ENCODE peak calls at places on chromosomes 2 and 18, in seven cellular contexts. One of them, this sample, is unnamed. For H3K36me3, the result is how much of the 10 kb centered on the place peaks cover.

GRCh38 chr2:100819365-100820345 is at the start of gene NPAS2:
- DNase-seq in brain microvascular endothelial cell: no peak
- DNase-seq in bronchial epithelial cell: no peak
- DNase-seq in keratinocyte: no peak
- DNase-seq in upper lobe of right lung: peak
- DNase-seq in uterus: peak
- DNase-seq in PC-3: peak
- DNase-seq in this sample: peak

GRCh38 chr2:10912076-10912731 is 470 bp downstream of the KCNF1 start:
- DNase-seq in bronchial epithelial cell: no peak
- DNase-seq in brain microvascular endothelial cell: no peak
- DNase-seq in uterus: no peak
- DNase-seq in PC-3: no peak
- DNase-seq in upper lobe of right lung: peak
- DNase-seq in keratinocyte: no peak
- DNase-seq in this sample: no peak

GRCh38 chr2:45345331-45346305 is 265.4 kb downstream of the SRBD1 start:
- DNase-seq in brain microvascular endothelial cell: no peak
- DNase-seq in uterus: no peak
- DNase-seq in keratinocyte: no peak
- DNase-seq in bronchial epithelial cell: no peak
- DNase-seq in PC-3: no peak
- DNase-seq in upper lobe of right lung: no peak
- DNase-seq in this sample: no peak

GRCh38 chr18:48800877-48801727 is 149.7 kb downstream of the SMAD7 start:
- DNase-seq in keratinocyte: no peak
- DNase-seq in bronchial epithelial cell: no peak
- DNase-seq in PC-3: no peak
- DNase-seq in brain microvascular endothelial cell: no peak
- DNase-seq in uterus: peak
- DNase-seq in upper lobe of right lung: peak
- DNase-seq in this sample: no peak

GRCh38 chr18:79203017-79203605 is 133.9 kb downstream of the ATP9B start:
- DNase-seq in uterus: no peak
- DNase-seq in PC-3: peak
- DNase-seq in keratinocyte: peak
- DNase-seq in brain microvascular endothelial cell: no peak
- DNase-seq in bronchial epithelial cell: peak
- DNase-seq in upper lobe of right lung: no peak
- DNase-seq in this sample: no peak

GRCh38 chr2:187525164-187525900 is 28.9 kb downstream of the TFPI start:
- DNase-seq in keratinocyte: no peak
- DNase-seq in uterus: no peak
- DNase-seq in upper lobe of right lung: no peak
- DNase-seq in brain microvascular endothelial cell: no peak
- DNase-seq in bronchial epithelial cell: no peak
- DNase-seq in PC-3: no peak
- DNase-seq in this sample: no peak

GRCh38 chr18:23136326-23137092 is 1.2 kb downstream of the CABLES1 start:
- DNase-seq in PC-3: peak
- DNase-seq in bronchial epithelial cell: no peak
- DNase-seq in keratinocyte: no peak
- DNase-seq in upper lobe of right lung: peak
- DNase-seq in uterus: peak
- DNase-seq in brain microvascular endothelial cell: no peak
- DNase-seq in this sample: peak

GRCh38 chr2:130963849-130964793 is 127.4 kb downstream of the ARHGEF4 start:
- DNase-seq in bronchial epithelial cell: peak
- DNase-seq in upper lobe of right lung: no peak
- DNase-seq in uterus: no peak
- DNase-seq in keratinocyte: no peak
- DNase-seq in brain microvascular endothelial cell: no peak
- DNase-seq in PC-3: peak
- DNase-seq in this sample: no peak

GRCh38 chr2:169090133-169090820 is 20.9 kb downstream of the DHRS9 start:
- DNase-seq in uterus: no peak
- DNase-seq in bronchial epithelial cell: no peak
- DNase-seq in brain microvascular endothelial cell: no peak
- DNase-seq in upper lobe of right lung: no peak
- DNase-seq in PC-3: no peak
- DNase-seq in keratinocyte: no peak
- DNase-seq in this sample: no peak

GRCh38 chr2:143955416-143956075 is 564.4 kb downstream of the ZEB2 start:
- DNase-seq in keratinocyte: peak
- DNase-seq in bronchial epithelial cell: peak
- DNase-seq in upper lobe of right lung: no peak
- DNase-seq in brain microvascular endothelial cell: peak
- DNase-seq in uterus: no peak
- DNase-seq in PC-3: peak
- DNase-seq in this sample: peak

GRCh38 chr2:74735009-74735408 is 81.0 kb downstream of the SEMA4F start:
- DNase-seq in bronchial epithelial cell: peak
- DNase-seq in keratinocyte: no peak
- DNase-seq in uterus: no peak
- DNase-seq in PC-3: peak
- DNase-seq in upper lobe of right lung: no peak
- DNase-seq in brain microvascular endothelial cell: no peak
- DNase-seq in this sample: no peak

GRCh38 chr18:13545514-13545913 is 180.8 kb downstream of the FAM210A start:
- DNase-seq in upper lobe of right lung: no peak
- DNase-seq in PC-3: no peak
- DNase-seq in bronchial epithelial cell: no peak
- DNase-seq in brain microvascular endothelial cell: no peak
- DNase-seq in keratinocyte: no peak
- DNase-seq in uterus: no peak
- DNase-seq in this sample: no peak

DNA sequence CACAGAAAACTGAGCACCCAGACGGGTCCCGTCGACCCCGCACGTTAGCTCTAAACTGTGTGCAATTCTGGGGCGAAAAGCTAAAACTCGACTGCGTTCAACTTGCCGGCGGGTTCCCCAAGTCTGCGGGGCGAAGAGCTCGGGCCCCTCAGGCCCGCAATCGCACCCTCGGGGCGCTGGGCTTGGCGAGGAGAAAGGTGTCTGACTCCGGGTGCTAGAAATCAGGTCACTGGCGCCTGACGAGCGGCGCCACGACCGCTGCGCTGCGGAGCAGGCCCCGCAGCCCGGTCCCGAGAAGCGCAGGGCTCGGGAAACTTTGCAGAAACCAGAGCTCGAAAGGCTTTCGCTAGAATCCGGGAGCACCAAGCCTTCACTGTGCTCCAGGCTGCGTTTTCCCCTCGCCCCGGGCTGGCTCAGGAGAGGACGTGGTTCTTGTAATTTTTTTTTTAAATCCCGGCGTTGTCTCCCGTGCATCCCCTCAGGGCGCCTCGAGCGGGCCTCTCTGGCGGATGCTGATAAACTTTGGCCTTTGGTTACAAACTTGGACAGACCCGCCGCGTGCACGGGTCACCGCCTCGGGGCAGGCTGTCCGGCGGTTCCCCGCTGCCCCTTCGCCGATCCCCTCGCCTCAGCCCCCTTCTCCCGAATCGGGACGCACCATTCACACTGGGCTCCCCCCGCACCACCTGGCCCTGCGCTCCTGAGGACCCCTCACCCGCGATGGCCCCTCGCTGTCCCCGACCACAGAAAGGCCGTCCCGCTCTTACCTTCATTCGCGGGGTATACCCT is 519 bp downstream of the EPHA4 start:
- DNase-seq in bronchial epithelial cell: peak
- DNase-seq in uterus: peak
- DNase-seq in keratinocyte: no peak
- DNase-seq in PC-3: peak
- DNase-seq in upper lobe of right lung: peak
- DNase-seq in brain microvascular endothelial cell: peak
- DNase-seq in this sample: peak
- H3K4me3 ChIP-seq in bronchial epithelial cell: peak
- H3K4me3 ChIP-seq in uterus: peak
- H3K4me3 ChIP-seq in keratinocyte: peak
- H3K4me3 ChIP-seq in PC-3: peak
- H3K4me3 ChIP-seq in upper lobe of right lung: peak
- H3K4me3 ChIP-seq in brain microvascular endothelial cell: peak
- H3K4me3 ChIP-seq in this sample: peak

GRCh38 chr2:51601706-51602105 is 569.8 kb upstream of the NRXN1 start:
- DNase-seq in bronchial epithelial cell: no peak
- DNase-seq in PC-3: no peak
- DNase-seq in keratinocyte: no peak
- DNase-seq in uterus: no peak
- DNase-seq in brain microvascular endothelial cell: no peak
- DNase-seq in upper lobe of right lung: no peak
- DNase-seq in this sample: no peak
- H3K36me3 ChIP-seq in bronchial epithelial cell: under half
- H3K36me3 ChIP-seq in PC-3: under half
- H3K36me3 ChIP-seq in keratinocyte: under half
- H3K36me3 ChIP-seq in uterus: under half
- H3K36me3 ChIP-seq in brain microvascular endothelial cell: under half
- H3K36me3 ChIP-seq in upper lobe of right lung: under half
- H3K36me3 ChIP-seq in this sample: under half

GRCh38 chr18:62799977-62800376 is 84.6 kb downstream of the PHLPP1 start:
- DNase-seq in upper lobe of right lung: no peak
- DNase-seq in uterus: no peak
- DNase-seq in bronchial epithelial cell: no peak
- DNase-seq in brain microvascular endothelial cell: no peak
- DNase-seq in PC-3: no peak
- DNase-seq in keratinocyte: no peak
- DNase-seq in this sample: no peak
- H3K4me3 ChIP-seq in upper lobe of right lung: no peak
- H3K4me3 ChIP-seq in uterus: no peak
- H3K4me3 ChIP-seq in bronchial epithelial cell: no peak
- H3K4me3 ChIP-seq in brain microvascular endothelial cell: no peak
- H3K4me3 ChIP-seq in PC-3: no peak
- H3K4me3 ChIP-seq in keratinocyte: no peak
- H3K4me3 ChIP-seq in this sample: no peak

DNA sequence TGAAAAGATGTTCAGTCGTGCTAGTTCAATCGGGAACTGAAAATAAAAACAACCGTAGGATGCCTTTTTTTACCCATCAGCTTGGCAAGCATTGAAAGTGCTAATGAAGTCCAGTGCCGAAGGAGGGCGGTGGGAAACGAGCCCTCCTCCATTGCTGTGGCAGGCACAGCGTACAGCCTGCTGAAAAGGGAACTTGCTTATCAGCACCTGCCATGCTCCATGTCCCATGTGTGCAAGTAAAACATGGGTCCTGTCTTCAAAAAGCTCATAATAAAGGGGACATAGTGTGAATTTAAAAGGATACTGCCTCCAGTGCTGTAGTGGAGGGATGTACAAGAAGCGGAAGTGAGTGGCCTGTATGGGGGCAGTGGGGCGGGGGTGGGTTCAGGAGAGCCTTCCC is 82.4 kb downstream of the ARMC9 start:
- DNase-seq in upper lobe of right lung: no peak
- DNase-seq in uterus: no peak
- DNase-seq in brain microvascular endothelial cell: no peak
- DNase-seq in keratinocyte: no peak
- DNase-seq in PC-3: no peak
- DNase-seq in bronchial epithelial cell: no peak
- DNase-seq in this sample: no peak
- H3K36me3 ChIP-seq in upper lobe of right lung: half or more
- H3K36me3 ChIP-seq in uterus: under half
- H3K36me3 ChIP-seq in brain microvascular endothelial cell: half or more
- H3K36me3 ChIP-seq in keratinocyte: under half
- H3K36me3 ChIP-seq in PC-3: under half
- H3K36me3 ChIP-seq in bronchial epithelial cell: under half
- H3K36me3 ChIP-seq in this sample: under half

GRCh38 chr2:240564571-240565266 is 3.6 kb upstream of the RNPEPL1 start:
- DNase-seq in upper lobe of right lung: no peak
- DNase-seq in uterus: no peak
- DNase-seq in keratinocyte: no peak
- DNase-seq in PC-3: peak
- DNase-seq in brain microvascular endothelial cell: no peak
- DNase-seq in bronchial epithelial cell: peak
- DNase-seq in this sample: peak

GRCh38 chr2:240564191-240564570 is 4.0 kb downstream of the DUSP28 start:
- DNase-seq in upper lobe of right lung: no peak
- DNase-seq in brain microvascular endothelial cell: no peak
- DNase-seq in bronchial epithelial cell: no peak
- DNase-seq in PC-3: no peak
- DNase-seq in uterus: no peak
- DNase-seq in keratinocyte: no peak
- DNase-seq in this sample: no peak

GRCh38 chr2:240566203-240567136 is 1.8 kb upstream of the RNPEPL1 start:
- DNase-seq in brain microvascular endothelial cell: peak
- DNase-seq in uterus: peak
- DNase-seq in bronchial epithelial cell: peak
- DNase-seq in PC-3: peak
- DNase-seq in upper lobe of right lung: peak
- DNase-seq in keratinocyte: no peak
- DNase-seq in this sample: peak

GRCh38 chr2:240567137-240567871 is 980 bp upstream of the RNPEPL1 start:
- DNase-seq in PC-3: no peak
- DNase-seq in brain microvascular endothelial cell: no peak
- DNase-seq in upper lobe of right lung: peak
- DNase-seq in uterus: peak
- DNase-seq in bronchial epithelial cell: peak
- DNase-seq in keratinocyte: no peak
- DNase-seq in this sample: peak

GRCh38 chr2:240565267-240566202 is 2.7 kb upstream of the RNPEPL1 start:
- DNase-seq in upper lobe of right lung: peak
- DNase-seq in PC-3: peak
- DNase-seq in uterus: peak
- DNase-seq in keratinocyte: no peak
- DNase-seq in brain microvascular endothelial cell: peak
- DNase-seq in bronchial epithelial cell: peak
- DNase-seq in this sample: peak
- H3K4me3 ChIP-seq in upper lobe of right lung: peak
- H3K4me3 ChIP-seq in PC-3: peak
- H3K4me3 ChIP-seq in uterus: no peak
- H3K4me3 ChIP-seq in keratinocyte: no peak
- H3K4me3 ChIP-seq in brain microvascular endothelial cell: no peak
- H3K4me3 ChIP-seq in bronchial epithelial cell: no peak
- H3K4me3 ChIP-seq in this sample: peak